ENCODE peak calls at places on chromosomes 7 and 10, in nine cellular contexts. D is HepG2, Q is GM12865, S is left ventricle myocardium inferior, A is PC-9, T is mesothelial cell of epicardium, V is upper lobe of left lung, P is cardiac muscle cell, O is glutamatergic neuron. L is an unnamed sample.

GRCh38 chr7:44615149-44615611 is 8.8 kb downstream of the OGDH start:
- DNase-seq in D (peak; percentile 13), Q (no peak), S (peak; percentile 43), A (no peak), T (no peak), V (peak; percentile 76), P (no peak), O (no peak), L (no peak)

GRCh38 chr10:129387258-129387525 is 79.8 kb upstream of the MGMT start:
- DNase-seq in D (no peak), Q (no peak), S (no peak), A (no peak), T (no peak), V (no peak), P (no peak), O (no peak), L (no peak)

GRCh38 chr10:35244549-35244948 is 91.8 kb upstream of the CCNY start:
- DNase-seq in D (no peak), Q (no peak), S (no peak), A (no peak), T (no peak), V (no peak), P (no peak), O (no peak), L (no peak)

GRCh38 chr10:132443605-132443997 is 46.6 kb downstream of the PWWP2B start:
- DNase-seq in D (no peak), Q (no peak), S (no peak), A (no peak), T (no peak), V (peak; percentile 66), P (no peak), O (no peak), L (peak; percentile 78)

GRCh38 chr7:39504963-39505362 is 61.2 kb upstream of the YAE1 start:
- DNase-seq in D (no peak), Q (no peak), S (no peak), A (peak; percentile 72), T (no peak), V (no peak), P (no peak), O (no peak), L (no peak)

GRCh38 chr10:82419981-82420380 is 545.0 kb downstream of the NRG3 start:
- DNase-seq in D (no peak), Q (no peak), S (no peak), A (no peak), T (no peak), V (no peak), P (no peak), O (no peak), L (no peak)

GRCh38 chr7:124032369-124033092 is at the start of gene TMEM229A:
- DNase-seq in D (no peak), Q (peak; percentile 15), S (peak; percentile 15), A (no peak), T (peak; percentile 74), V (peak; percentile 24), P (peak; percentile 84), O (peak; percentile 66), L (no peak)

GRCh38 chr7:32937344-32938174 is 19.7 kb upstream of the FKBP9 start:
- DNase-seq in D (peak; percentile 40), Q (no peak), S (peak; percentile 49), A (peak; percentile 15), T (peak; percentile 55), V (no peak), P (peak; percentile 87), O (peak; percentile 30), L (no peak)

GRCh38 chr7:134331393-134331792 is 14.7 kb upstream of the SLC35B4 start:
- DNase-seq in D (no peak), Q (no peak), S (no peak), A (no peak), T (no peak), V (no peak), P (no peak), O (no peak), L (no peak)

GRCh38 chr7:134330990-134331389 is 14.3 kb upstream of the SLC35B4 start:
- DNase-seq in D (no peak), Q (no peak), S (no peak), A (no peak), T (no peak), V (no peak), P (no peak), O (no peak), L (no peak)

GRCh38 chr7:134329614-134330316 is 13.0 kb upstream of the SLC35B4 start:
- DNase-seq in D (no peak), Q (no peak), S (no peak), A (no peak), T (no peak), V (no peak), P (no peak), O (no peak), L (no peak)

GRCh38 chr7:134328900-134329299 is 12.2 kb upstream of the SLC35B4 start:
- DNase-seq in D (no peak), Q (peak; percentile 2), S (no peak), A (no peak), T (no peak), V (no peak), P (no peak), O (no peak), L (no peak)

GRCh38 chr7:134327896-134328295 is 11.2 kb upstream of the SLC35B4 start:
- DNase-seq in D (peak; percentile 57), Q (peak; percentile 83), S (no peak), A (peak; percentile 58), T (no peak), V (peak; percentile 22), P (peak; percentile 60), O (peak; percentile 53), L (no peak)
- TF ChIP-seq CTCF in D (peak; percentile 75), Q (peak; percentile 69), S (peak; percentile 27), A (peak; percentile 56), T (no peak), V (peak; percentile 28), P (peak; percentile 56), O (peak; percentile 21), L (peak; percentile 31)

DNA sequence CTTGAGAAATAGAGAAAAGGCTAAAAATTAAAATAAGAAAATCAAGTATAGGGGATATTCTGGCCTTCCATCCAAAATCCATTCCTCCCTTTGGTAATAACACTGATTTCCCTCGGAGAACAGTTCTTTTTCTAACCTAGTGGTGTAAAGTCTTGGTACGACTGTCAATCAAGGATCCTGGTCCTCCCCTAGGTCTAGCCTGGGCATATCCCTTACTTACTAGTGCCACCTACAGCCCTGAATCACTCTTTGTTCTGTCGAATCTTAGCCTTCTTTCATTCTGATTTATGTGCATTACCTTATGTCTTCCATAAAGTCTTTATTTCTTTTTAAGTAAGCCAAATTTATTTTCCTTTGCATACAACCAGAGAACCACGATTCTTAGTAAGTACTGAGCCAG is 298.7 kb upstream of the LRRTM3 start:
- DNase-seq in D (peak; percentile 34), Q (peak; percentile 36), S (no peak), A (no peak), T (no peak), V (no peak), P (peak; percentile 33), O (no peak), L (no peak)
- TF ChIP-seq CTCF in D (peak; percentile 58), Q (peak; percentile 25), S (peak; percentile 34), A (peak; percentile 42), T (no peak), V (no peak), P (no peak), O (no peak), L (no peak)

GRCh38 chr7:99459087-99459486 is 6.9 kb downstream of the ATP5MF start:
- DNase-seq in D (peak; percentile 35), Q (peak; percentile 48), S (no peak), A (no peak), T (no peak), V (no peak), P (no peak), O (peak; percentile 43), L (no peak)
- TF ChIP-seq CTCF in D (peak; percentile 44), Q (peak; percentile 38), S (no peak), A (peak; percentile 59), T (peak; percentile 43), V (no peak), P (peak; percentile 23), O (peak; percentile 56), L (no peak)

GRCh38 chr10:86585037-86585725 is 63.6 kb upstream of the WAPL start:
- DNase-seq in D (peak; percentile 57), Q (peak; percentile 76), S (peak; percentile 60), A (peak; percentile 49), T (peak; percentile 74), V (peak; percentile 59), P (peak; percentile 82), O (peak; percentile 77), L (peak; percentile 53)

GRCh38 chr10:86586516-86586915 is 64.9 kb upstream of the WAPL start:
- DNase-seq in D (no peak), Q (no peak), S (no peak), A (no peak), T (no peak), V (no peak), P (no peak), O (no peak), L (no peak)

GRCh38 chr10:86583983-86584382 is 62.4 kb upstream of the WAPL start:
- DNase-seq in D (peak; percentile 24), Q (peak; percentile 56), S (no peak), A (no peak), T (no peak), V (no peak), P (no peak), O (no peak), L (no peak)

GRCh38 chr10:86580549-86580886 is 58.9 kb upstream of the WAPL start:
- DNase-seq in D (no peak), Q (no peak), S (no peak), A (no peak), T (no peak), V (no peak), P (no peak), O (no peak), L (no peak)

GRCh38 chr10:86585726-86586048 is 64.1 kb upstream of the WAPL start:
- DNase-seq in D (no peak), Q (no peak), S (no peak), A (no peak), T (no peak), V (no peak), P (no peak), O (no peak), L (no peak)
- TF ChIP-seq CTCF in D (no peak), Q (no peak), S (peak; percentile 50), A (peak; percentile 3), T (no peak), V (no peak), P (no peak), O (peak; percentile 43), L (peak; percentile 22)

DNA sequence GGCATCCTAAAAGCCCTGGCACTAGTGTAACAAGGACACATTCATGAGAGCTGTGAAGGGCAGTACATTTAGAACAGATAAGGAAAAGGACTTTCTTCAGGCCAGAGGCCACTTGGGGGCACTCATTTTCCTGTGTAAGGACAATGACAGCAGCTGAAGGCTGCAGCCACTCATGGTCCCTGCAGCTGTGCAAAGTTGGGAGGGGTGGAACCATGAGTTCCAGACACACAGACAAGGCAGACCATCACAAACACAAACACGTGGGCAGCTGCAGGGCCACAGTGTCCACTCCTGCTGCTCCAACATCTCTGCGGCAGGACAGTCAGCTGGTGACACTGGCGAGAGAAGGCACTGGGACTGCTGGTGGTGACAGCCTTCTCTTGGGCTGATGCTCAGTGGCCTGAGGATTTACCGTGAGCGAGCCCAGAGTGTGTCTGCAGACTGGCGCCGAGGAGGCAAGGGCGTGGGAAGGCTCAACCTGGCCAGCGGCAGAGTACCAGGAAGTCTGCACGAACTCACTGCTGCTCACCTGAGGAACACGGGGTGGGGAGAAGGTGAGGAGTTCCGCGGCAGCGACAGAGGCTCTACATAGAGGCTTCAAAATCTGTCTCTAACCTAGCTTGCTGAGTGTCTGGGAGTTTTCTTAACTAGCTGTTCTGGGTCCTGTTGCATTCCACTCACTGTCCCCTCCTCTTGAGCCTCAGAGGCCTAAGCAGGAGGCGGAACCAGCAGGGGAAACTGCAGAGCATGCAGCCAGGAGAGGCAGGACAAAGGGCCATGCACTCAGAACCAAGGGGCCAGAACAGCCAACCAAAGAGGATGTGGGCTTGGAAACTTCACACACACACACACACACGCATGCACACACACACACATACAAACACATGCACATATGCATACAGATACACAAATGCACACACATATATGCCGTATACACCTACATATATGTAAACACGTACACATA is 76.5 kb upstream of the DDC start:
- DNase-seq in D (peak; percentile 18), Q (no peak), S (no peak), A (no peak), T (no peak), V (no peak), P (peak; percentile 65), O (no peak), L (no peak)
- TF ChIP-seq CTCF in D (peak; percentile 66), Q (no peak), S (peak; percentile 46), A (no peak), T (no peak), V (peak; percentile 35), P (no peak), O (no peak), L (no peak)

L was measured in natural killer cell.